ENCODE peak calls at places on chromosome 2, in five cellular contexts. One of them, this sample, is unnamed.

GRCh38 chr2:185188656-185189055 is 549.9 kb upstream of the FSIP2 start:
- DNase-seq in BJ: no peak
- DNase-seq in activated CD8-positive, alpha-beta T cell treated with anti-CD3 and anti-CD28 coated beads for 36 hours: no peak
- DNase-seq in fibroblast of pulmonary artery: no peak
- DNase-seq in lower lobe of right lung: no peak
- DNase-seq in this sample: no peak

GRCh38 chr2:43214253-43214652 is 12.2 kb downstream of the ZFP36L2 start:
- DNase-seq in activated CD8-positive, alpha-beta T cell treated with anti-CD3 and anti-CD28 coated beads for 36 hours: no peak
- DNase-seq in BJ: no peak
- DNase-seq in lower lobe of right lung: peak; percentile 25
- DNase-seq in fibroblast of pulmonary artery: no peak
- DNase-seq in this sample: no peak

GRCh38 chr2:239979243-239980023 is 45.7 kb downstream of the NDUFA10 start:
- DNase-seq in BJ: no peak
- DNase-seq in lower lobe of right lung: no peak
- DNase-seq in activated CD8-positive, alpha-beta T cell treated with anti-CD3 and anti-CD28 coated beads for 36 hours: no peak
- DNase-seq in fibroblast of pulmonary artery: peak; percentile 31
- DNase-seq in this sample: peak; percentile 66

GRCh38 chr2:191710411-191710900 is 32.5 kb downstream of the NABP1 start:
- DNase-seq in activated CD8-positive, alpha-beta T cell treated with anti-CD3 and anti-CD28 coated beads for 36 hours: no peak
- DNase-seq in lower lobe of right lung: no peak
- DNase-seq in BJ: peak; percentile 35
- DNase-seq in fibroblast of pulmonary artery: no peak
- DNase-seq in this sample: no peak

GRCh38 chr2:71893646-71894045 is 254.0 kb downstream of the CYP26B1 start:
- DNase-seq in activated CD8-positive, alpha-beta T cell treated with anti-CD3 and anti-CD28 coated beads for 36 hours: no peak
- DNase-seq in fibroblast of pulmonary artery: no peak
- DNase-seq in BJ: no peak
- DNase-seq in lower lobe of right lung: no peak
- DNase-seq in this sample: no peak

GRCh38 chr2:121129692-121130091 is 155.3 kb downstream of the TFCP2L1 start:
- DNase-seq in fibroblast of pulmonary artery: no peak
- DNase-seq in activated CD8-positive, alpha-beta T cell treated with anti-CD3 and anti-CD28 coated beads for 36 hours: no peak
- DNase-seq in BJ: no peak
- DNase-seq in lower lobe of right lung: no peak
- DNase-seq in this sample: no peak

GRCh38 chr2:221779614-221780067 is 207.5 kb upstream of the EPHA4 start:
- DNase-seq in lower lobe of right lung: no peak
- DNase-seq in activated CD8-positive, alpha-beta T cell treated with anti-CD3 and anti-CD28 coated beads for 36 hours: no peak
- DNase-seq in fibroblast of pulmonary artery: peak; percentile 87
- DNase-seq in BJ: peak; percentile 15
- DNase-seq in this sample: no peak

GRCh38 chr2:26178746-26179436 is 6.0 kb downstream of the GAREM2 start:
- DNase-seq in BJ: no peak
- DNase-seq in lower lobe of right lung: peak; percentile 56
- DNase-seq in activated CD8-positive, alpha-beta T cell treated with anti-CD3 and anti-CD28 coated beads for 36 hours: no peak
- DNase-seq in fibroblast of pulmonary artery: no peak
- DNase-seq in this sample: peak; percentile 52

GRCh38 chr2:192044496-192044895 is 150.2 kb downstream of the TMEFF2 start:
- DNase-seq in lower lobe of right lung: no peak
- DNase-seq in fibroblast of pulmonary artery: no peak
- DNase-seq in activated CD8-positive, alpha-beta T cell treated with anti-CD3 and anti-CD28 coated beads for 36 hours: no peak
- DNase-seq in BJ: no peak
- DNase-seq in this sample: no peak

GRCh38 chr2:29940706-29941105 is 19.3 kb upstream of the ALK start:
- DNase-seq in BJ: no peak
- DNase-seq in lower lobe of right lung: no peak
- DNase-seq in activated CD8-positive, alpha-beta T cell treated with anti-CD3 and anti-CD28 coated beads for 36 hours: no peak
- DNase-seq in fibroblast of pulmonary artery: no peak
- DNase-seq in this sample: peak; percentile 77

GRCh38 chr2:145595296-145595695 is 1075.4 kb upstream of the ZEB2 start:
- DNase-seq in lower lobe of right lung: no peak
- DNase-seq in activated CD8-positive, alpha-beta T cell treated with anti-CD3 and anti-CD28 coated beads for 36 hours: no peak
- DNase-seq in BJ: no peak
- DNase-seq in fibroblast of pulmonary artery: peak; percentile 30
- DNase-seq in this sample: no peak

GRCh38 chr2:74725287-74725686 is 71.2 kb downstream of the SEMA4F start:
- DNase-seq in lower lobe of right lung: no peak
- DNase-seq in activated CD8-positive, alpha-beta T cell treated with anti-CD3 and anti-CD28 coated beads for 36 hours: no peak
- DNase-seq in fibroblast of pulmonary artery: no peak
- DNase-seq in BJ: no peak
- DNase-seq in this sample: no peak

GRCh38 chr2:195820373-195820772 is 163.3 kb downstream of the SLC39A10 start:
- DNase-seq in lower lobe of right lung: no peak
- DNase-seq in activated CD8-positive, alpha-beta T cell treated with anti-CD3 and anti-CD28 coated beads for 36 hours: no peak
- DNase-seq in BJ: peak; percentile 52
- DNase-seq in fibroblast of pulmonary artery: peak; percentile 68
- DNase-seq in this sample: no peak